ENCODE peak calls at places on chromosomes 6 and 20, in four cellular contexts. Z is neural progenitor cell, H is gastrocnemius medialis, K is fibroblast of lung. J is an unnamed sample.

GRCh38 chr20:63404129-63405085 is 43.3 kb upstream of the CHRNA4 start:
- DNase-seq in Z (no peak), H (no peak), K (no peak), J (no peak)

GRCh38 chr20:63054695-63055240 is 48.0 kb upstream of the BHLHE23 start:
- DNase-seq in Z (no peak), H (no peak), K (no peak), J (peak)

GRCh38 chr6:16168121-16168520 is 39.2 kb downstream of the MYLIP start:
- DNase-seq in Z (no peak), H (no peak), K (no peak), J (no peak)

GRCh38 chr6:6614096-6614964 is 25.8 kb downstream of the LY86 start:
- DNase-seq in Z (no peak), H (no peak), K (no peak), J (no peak)

GRCh38 chr20:8930691-8931090 is 138.2 kb upstream of the PLCB4 start:
- DNase-seq in Z (no peak), H (no peak), K (no peak), J (no peak)

GRCh38 chr20:38130687-38131587 is 34.1 kb downstream of the TGM2 start:
- DNase-seq in Z (no peak), H (no peak), K (no peak), J (peak)

GRCh38 chr6:13404115-13404891 is 76.0 kb upstream of the TBC1D7 start:
- DNase-seq in Z (no peak), H (no peak), K (peak), J (no peak)

GRCh38 chr6:26420607-26421235 is 18.6 kb downstream of the BTN3A1 start:
- DNase-seq in Z (peak), H (no peak), K (peak), J (no peak)

GRCh38 chr20:45890077-45890996 is 671 bp downstream of the NEURL2 start:
- DNase-seq in Z (peak), H (peak), K (peak), J (peak)

GRCh38 chr6:144006731-144007454 is 1.2 kb downstream of the PLAGL1 start:
- DNase-seq in Z (peak), H (no peak), K (peak), J (no peak)

GRCh38 chr20:57109151-57109953 is 157.1 kb downstream of the BMP7 start:
- DNase-seq in Z (no peak), H (no peak), K (no peak), J (no peak)

GRCh38 chr6:17039266-17039665 is 62.6 kb upstream of the STMND1 start:
- DNase-seq in Z (no peak), H (no peak), K (no peak), J (no peak)

GRCh38 chr6:44115866-44116265 is 11.4 kb downstream of the MRPL14 start:
- DNase-seq in Z (no peak), H (no peak), K (peak), J (no peak)

GRCh38 chr6:98525860-98526259 is 308.5 kb upstream of the POU3F2 start:
- DNase-seq in Z (peak), H (no peak), K (no peak), J (no peak)

GRCh38 chr6:151247510-151247909 is 7.7 kb downstream of the AKAP12 start:
- DNase-seq in Z (no peak), H (no peak), K (peak), J (no peak)

DNA sequence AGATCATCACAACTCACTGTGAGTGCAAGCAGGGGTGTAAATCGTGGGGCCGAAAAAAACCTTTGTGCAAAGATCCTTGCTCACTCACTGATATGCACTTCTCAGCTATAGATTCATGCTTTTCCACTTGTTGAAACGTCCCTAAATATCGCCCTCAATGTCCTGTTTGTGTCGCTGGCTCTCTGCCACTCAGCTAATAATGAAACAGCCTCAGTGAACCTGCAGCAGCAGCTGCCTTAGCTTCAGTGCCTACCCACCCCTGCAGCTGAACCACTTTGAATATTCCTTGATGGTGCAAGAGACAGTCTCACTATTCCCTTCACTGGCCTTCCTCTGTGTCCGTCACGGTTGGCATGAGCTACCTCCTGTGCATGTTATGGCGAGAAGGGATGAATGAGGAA is 128.9 kb upstream of the NAA20 start:
- DNase-seq in Z (no peak), H (no peak), K (no peak), J (peak)
- H3K4me3 ChIP-seq in Z (no peak), H (peak), K (no peak), J (no peak)

GRCh38 chr6:28683945-28684538 is 158.4 kb downstream of the GPX5 start:
- DNase-seq in Z (peak), H (no peak), K (peak), J (no peak)
- TF ChIP-seq CTCF in Z (peak), H (no peak), K (peak), J (no peak)

GRCh38 chr6:22830463-22830862 is 261.1 kb downstream of the HDGFL1 start:
- DNase-seq in Z (no peak), H (no peak), K (no peak), J (no peak)

GRCh38 chr6:22827760-22828159 is 258.4 kb downstream of the HDGFL1 start:
- DNase-seq in Z (no peak), H (no peak), K (peak), J (no peak)

GRCh38 chr6:22829070-22829469 is 259.7 kb downstream of the HDGFL1 start:
- DNase-seq in Z (no peak), H (no peak), K (no peak), J (no peak)

GRCh38 chr6:22826961-22827360 is 257.6 kb downstream of the HDGFL1 start:
- DNase-seq in Z (no peak), H (no peak), K (peak), J (no peak)

GRCh38 chr6:22828179-22829062 is 259.1 kb downstream of the HDGFL1 start:
- DNase-seq in Z (peak), H (no peak), K (peak), J (peak)
- H3K4me3 ChIP-seq in Z (no peak), H (peak), K (no peak), J (no peak)

GRCh38 chr20:5430670-5431069 is 113.9 kb upstream of the PROKR2 start:
- DNase-seq in Z (peak), H (no peak), K (no peak), J (no peak)
- TF ChIP-seq CTCF in Z (peak), H (no peak), K (no peak), J (no peak)

GRCh38 chr6:18121580-18122127 is 823 bp downstream of the NHLRC1 start:
- DNase-seq in Z (peak), H (no peak), K (no peak), J (no peak)
- H3K4me3 ChIP-seq in Z (no peak), H (peak), K (no peak), J (no peak)

GRCh38 chr6:145660676-145661075 is 74.6 kb downstream of the EPM2A start:
- DNase-seq in Z (no peak), H (no peak), K (no peak), J (no peak)

GRCh38 chr6:145651988-145652387 is 83.3 kb downstream of the EPM2A start:
- DNase-seq in Z (no peak), H (no peak), K (no peak), J (no peak)

GRCh38 chr6:145652572-145652971 is 82.7 kb downstream of the EPM2A start:
- DNase-seq in Z (no peak), H (no peak), K (no peak), J (no peak)

GRCh38 chr6:145656128-145656527 is 79.2 kb downstream of the EPM2A start:
- DNase-seq in Z (no peak), H (no peak), K (no peak), J (no peak)
- TF ChIP-seq CTCF in Z (no peak), H (no peak), K (no peak), J (no peak)

GRCh38 chr6:32169211-32169610 is 4.8 kb downstream of the EGFL8 start:
- DNase-seq in Z (no peak), H (no peak), K (no peak), J (no peak)

GRCh38 chr6:32167761-32168262 is 3.4 kb downstream of the EGFL8 start:
- DNase-seq in Z (peak), H (no peak), K (no peak), J (no peak)

GRCh38 chr6:32170294-32170693 is 5.6 kb downstream of the AGPAT1 start:
- DNase-seq in Z (no peak), H (no peak), K (no peak), J (no peak)

GRCh38 chr6:32168350-32168749 is 4.0 kb downstream of the EGFL8 start:
- DNase-seq in Z (no peak), H (no peak), K (no peak), J (no peak)

GRCh38 chr6:32168807-32169206 is 4.4 kb downstream of the EGFL8 start:
- DNase-seq in Z (no peak), H (no peak), K (no peak), J (no peak)
- H3K4me3 ChIP-seq in Z (no peak), H (no peak), K (no peak), J (no peak)

DNA sequence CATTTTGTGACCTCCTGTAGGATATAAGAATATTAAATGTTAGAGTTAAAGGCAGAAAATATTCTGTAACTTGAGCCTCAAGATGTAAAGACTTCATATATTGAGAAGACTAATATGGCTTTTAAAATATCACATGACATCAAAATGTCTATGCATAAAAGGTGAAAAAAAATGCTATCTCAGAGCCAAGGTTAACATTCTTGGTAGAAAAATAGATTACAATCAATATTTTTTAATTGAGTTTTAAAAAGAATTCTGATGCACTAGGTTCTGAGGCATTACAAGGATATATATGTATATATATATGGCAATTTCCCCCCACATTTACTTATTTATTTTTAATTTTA is 46.2 kb upstream of the RAB23 start:
- DNase-seq in Z (no peak), H (no peak), K (no peak), J (no peak)
- TF ChIP-seq CTCF in Z (peak), H (no peak), K (no peak), J (no peak)

GRCh38 chr6:35534396-35535170 is 21.9 kb upstream of the TULP1 start:
- DNase-seq in Z (peak), H (no peak), K (no peak), J (no peak)
- H3K4me3 ChIP-seq in Z (peak), H (no peak), K (no peak), J (no peak)

GRCh38 chr20:53291548-53291947 is 302.1 kb downstream of the ZNF217 start:
- DNase-seq in Z (peak), H (no peak), K (no peak), J (no peak)
- TF ChIP-seq CTCF in Z (peak), H (no peak), K (peak), J (no peak)

J was measured in lower leg skin.